ENCODE peak calls at places on chromosomes 4 and X, in eight cellular contexts. U is K562, E is HCT116, P is pancreas, S is suprapubic skin, K is left ventricle myocardium inferior, L is lung, Y is heart right ventricle. V is an unnamed sample.

GRCh38 chr4:112953295-112953694 is 96.2 kb upstream of the ANK2 start:
- DNase-seq in K (no peak), L (no peak), Y (no peak), P (no peak), E (no peak), U (no peak), S (no peak), V (no peak)

GRCh38 chr4:110636677-110637407 is 14.0 kb upstream of the PITX2 start:
- DNase-seq in Y (no peak), P (no peak), L (no peak), E (peak; percentile 57), K (no peak), S (no peak), U (no peak), V (no peak)

GRCh38 chr4:186298034-186298647 is 32.2 kb downstream of the F11 start:
- DNase-seq in Y (no peak), L (no peak), S (no peak), P (no peak), E (no peak), K (no peak), U (no peak), V (no peak)

GRCh38 chr4:2007804-2008670 is 737 bp downstream of the NELFA start:
- DNase-seq in L (no peak), U (peak; percentile 39), E (no peak), S (peak; percentile 71), K (no peak), P (peak; percentile 45), Y (no peak), V (no peak)

GRCh38 chr4:189129044-189129443 is 811.6 kb upstream of the FRG1 start:
- DNase-seq in L (no peak), Y (no peak), S (no peak), K (no peak), P (no peak), U (no peak), E (no peak), V (no peak)

GRCh38 chrX:132292753-132293152 is 73.5 kb upstream of the RAP2C start:
- DNase-seq in E (peak; percentile 15), P (no peak), K (no peak), L (no peak), Y (no peak), S (no peak), U (peak; percentile 48), V (no peak)

GRCh38 chr4:127660486-127660885 is 27.7 kb downstream of the INTU start:
- DNase-seq in P (no peak), Y (no peak), U (peak; percentile 23), K (no peak), L (no peak), E (no peak), S (no peak), V (no peak)

GRCh38 chr4:147488551-147488950 is 7.7 kb downstream of the EDNRA start:
- DNase-seq in P (no peak), S (no peak), Y (no peak), L (no peak), U (no peak), K (no peak), E (no peak), V (no peak)

GRCh38 chr4:5908836-5909235 is 15.9 kb upstream of the CRMP1 start:
- DNase-seq in K (no peak), Y (no peak), U (no peak), L (no peak), S (no peak), E (no peak), P (no peak), V (no peak)

GRCh38 chrX:2607113-2607512 is 84.0 kb upstream of the CD99 start:
- DNase-seq in S (no peak), L (no peak), Y (no peak), P (no peak), U (no peak), E (no peak), K (no peak), V (no peak)

GRCh38 chrX:16160729-16161128 is 6.6 kb upstream of the MAGEB17 start:
- DNase-seq in P (no peak), Y (no peak), S (no peak), U (no peak), E (peak; percentile 66), K (no peak), L (no peak), V (peak; percentile 35)

GRCh38 chr4:37976991-37977470 is 16.8 kb downstream of the PTTG2 start:
- DNase-seq in L (peak; percentile 70), P (peak; percentile 83), Y (peak; percentile 86), E (peak; percentile 24), S (peak; percentile 84), K (peak; percentile 84), U (peak; percentile 80), V (no peak)

GRCh38 chrX:119503484-119503861 is 35.2 kb downstream of the SLC25A5 start:
- DNase-seq in K (no peak), L (peak; percentile 75), E (no peak), S (peak; percentile 59), U (no peak), Y (no peak), P (peak; percentile 60), V (peak; percentile 35)

GRCh38 chr4:157115613-157116340 is 39.8 kb downstream of the GLRB start:
- DNase-seq in S (no peak), U (no peak), K (no peak), E (no peak), P (no peak), Y (no peak), L (no peak), V (peak; percentile 50)

GRCh38 chrX:47361538-47362511 is 8.6 kb upstream of the ZNF157 start:
- DNase-seq in S (peak; percentile 75), K (peak; percentile 69), P (peak; percentile 33), L (peak; percentile 76), U (peak; percentile 16), E (peak; percentile 84), Y (peak; percentile 67), V (peak; percentile 85)

GRCh38 chrX:16643160-16643559 is 6.8 kb upstream of the S100G start:
- DNase-seq in K (no peak), L (no peak), Y (no peak), U (no peak), E (no peak), S (no peak), P (no peak), V (peak; percentile 32)

GRCh38 chr4:149910604-149911367 is 95.1 kb upstream of the IQCM start:
- DNase-seq in P (no peak), E (no peak), K (no peak), S (no peak), Y (no peak), L (no peak), U (no peak), V (no peak)

GRCh38 chr4:73978886-73979285 is 2.9 kb downstream of the PF4 start:
- DNase-seq in K (no peak), E (no peak), U (peak; percentile 20), P (no peak), S (no peak), Y (no peak), L (no peak), V (peak; percentile 64)

GRCh38 chr4:26576171-26576829 is 7.6 kb upstream of the TBC1D19 start:
- DNase-seq in U (no peak), S (no peak), Y (peak; percentile 12), P (no peak), L (no peak), K (peak; percentile 16), E (no peak), V (no peak)

GRCh38 chr4:113502476-113502875 is 259.1 kb downstream of the CAMK2D start:
- DNase-seq in K (no peak), S (no peak), E (no peak), U (no peak), L (no peak), P (no peak), Y (no peak), V (no peak)

DNA sequence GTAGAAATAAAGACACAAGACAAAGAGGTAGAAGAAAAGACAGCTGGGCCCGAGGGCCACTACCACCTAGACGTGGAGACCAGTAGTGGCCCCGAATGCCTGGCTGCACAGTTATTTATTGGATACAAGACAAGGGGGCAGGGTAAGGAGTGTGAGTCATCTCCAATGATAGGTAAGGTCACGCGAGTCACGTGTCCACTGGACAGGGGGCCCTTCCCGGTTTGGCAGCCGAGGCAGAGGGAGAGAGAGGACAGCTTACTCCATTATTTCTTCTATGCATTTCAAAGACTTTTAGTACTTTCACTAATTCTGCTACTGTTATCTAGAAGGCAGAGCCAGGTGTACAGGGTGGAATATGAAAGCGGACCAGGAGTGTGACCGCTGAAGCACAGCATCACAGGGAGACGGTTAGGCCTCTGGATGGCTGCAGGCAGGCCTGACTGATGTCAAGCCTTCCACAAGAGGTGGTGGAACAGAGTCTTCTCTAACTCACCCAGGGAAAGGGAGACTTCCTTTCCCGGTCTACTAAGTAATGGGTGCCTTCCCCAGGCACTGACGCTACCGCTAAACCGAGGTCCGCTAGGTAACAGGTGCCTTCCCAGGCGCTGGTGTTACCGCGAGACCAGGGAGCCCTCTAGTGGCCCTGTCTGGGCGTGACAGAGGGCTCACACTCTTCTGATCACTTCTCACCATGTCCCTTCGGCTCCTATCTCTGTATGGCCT is 44.9 kb downstream of the ZBTB49 start:
- DNase-seq in P (peak; percentile 71), L (peak; percentile 70), U (peak; percentile 84), S (no peak), E (peak; percentile 43), Y (peak; percentile 66), K (peak; percentile 41), V (no peak)
- H3K4me3 ChIP-seq in P (no peak overlapping the region), L (no peak overlapping the region), U (no peak overlapping the region), S (no peak overlapping the region), E (peak overlapping the region; percentile 39), Y (no peak overlapping the region), K (no peak overlapping the region), V (no peak overlapping the region)

DNA sequence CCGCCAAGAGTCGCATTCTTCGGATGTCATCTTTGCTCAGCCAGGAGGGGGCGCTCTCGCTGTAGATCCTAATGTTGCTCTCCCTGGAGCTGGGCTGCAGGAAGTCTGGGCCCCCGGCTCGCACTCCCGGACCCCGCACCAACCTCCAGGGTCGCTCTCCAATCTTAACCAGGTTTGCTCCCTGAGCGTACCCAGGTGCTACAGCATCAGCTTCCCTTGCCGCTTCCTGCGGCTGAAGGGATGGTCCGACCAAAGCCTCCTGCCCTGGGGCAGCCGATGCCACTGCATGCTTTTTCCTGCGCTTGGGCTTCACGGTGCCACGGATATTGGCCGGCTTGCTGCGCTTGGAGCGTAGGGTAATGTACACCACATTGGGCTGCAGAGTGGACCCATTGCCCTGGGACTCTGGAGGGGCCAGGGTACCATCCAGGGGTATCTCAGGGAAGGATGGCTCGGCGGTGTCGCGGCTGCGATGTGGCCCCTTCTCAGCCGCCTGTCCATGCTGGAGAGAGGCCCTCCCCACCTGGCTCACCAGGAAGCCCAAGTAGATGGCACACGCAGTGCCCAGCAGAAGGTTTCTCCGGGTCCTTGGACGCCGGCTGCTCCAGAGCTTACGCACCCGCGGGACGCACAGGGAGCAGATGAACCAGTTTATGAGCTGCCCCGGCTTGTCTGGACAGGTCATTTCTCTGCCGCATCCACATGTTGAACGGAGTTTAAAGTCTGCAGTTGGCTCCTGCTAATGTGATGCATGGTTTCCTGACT is 2.0 kb downstream of the GASK1B start:
- DNase-seq in S (peak; percentile 67), L (peak; percentile 44), P (peak; percentile 40), U (peak; percentile 42), K (peak; percentile 85), Y (peak; percentile 87), E (no peak), V (no peak)
- TF ChIP-seq CTCF in S (peak; percentile 41), L (no peak), P (no peak), U (peak; percentile 56), K (peak; percentile 85), Y (peak; percentile 82), E (no peak), V (peak; percentile 56)

GRCh38 chrX:27796640-27797257 is 11.0 kb upstream of the MAGEB10 start:
- DNase-seq in Y (no peak), E (no peak), S (no peak), P (no peak), U (no peak), L (no peak), K (no peak), V (no peak)
- H3K27me3 ChIP-seq in Y (no peaks in the 10 kb centered on the region), E (no peaks in the 10 kb centered on the region), S (no peaks in the 10 kb centered on the region), P (peaks cover 11% of the 10 kb centered on the region), U (no peaks in the 10 kb centered on the region), L (no peaks in the 10 kb centered on the region), K (no peaks in the 10 kb centered on the region), V (no peaks in the 10 kb centered on the region)

GRCh38 chrX:153922932-153923857 is 2.9 kb downstream of the ARHGAP4 start:
- DNase-seq in K (peak; percentile 79), S (peak; percentile 83), E (no peak), Y (peak; percentile 82), U (no peak), P (peak; percentile 92), L (peak; percentile 75), V (no peak)
- H3K4me3 ChIP-seq in K (no peak overlapping the region), S (no peak overlapping the region), E (no peak overlapping the region), Y (no peak overlapping the region), U (no peak overlapping the region), P (no peak overlapping the region), L (no peak overlapping the region), V (no peak overlapping the region)

V was measured in BJ.